ENCODE peak calls at places on chromosomes 1 and 21, in five cellular contexts. S, R, X, J and B are unnamed samples.

GRCh38 chr1:246214708-246215504 is 292.2 kb downstream of the SMYD3 start:
- DNase-seq in X (peak; percentile 22), S (peak; percentile 67), R (no peak), J (peak; percentile 40), B (no peak)

GRCh38 chr1:54398963-54399528 is 7.1 kb downstream of the SSBP3 start:
- DNase-seq in R (no peak), S (no peak), X (no peak), J (no peak), B (no peak)

GRCh38 chr1:220363196-220363831 is 91.1 kb upstream of the RAB3GAP2 start:
- DNase-seq in R (no peak), S (no peak), X (no peak), J (no peak), B (no peak)

GRCh38 chr1:233443040-233443439 is 115.5 kb downstream of the MAP3K21 start:
- DNase-seq in J (no peak), X (no peak), R (no peak), S (no peak), B (no peak)

GRCh38 chr1:39205102-39205780 is 746 bp downstream of the MACF1 start:
- DNase-seq in J (peak; percentile 41), R (no peak), S (peak; percentile 74), X (no peak), B (peak; percentile 21)

GRCh38 chr1:245298781-245299180 is 144.0 kb downstream of the KIF26B start:
- DNase-seq in J (peak; percentile 10), S (no peak), X (peak; percentile 59), R (no peak), B (no peak)

GRCh38 chr1:218785928-218786327 is 387.8 kb upstream of the LYPLAL1 start:
- DNase-seq in S (peak; percentile 56), R (no peak), X (no peak), J (peak; percentile 81), B (no peak)

GRCh38 chr1:28031173-28031572 is 57.2 kb downstream of the EYA3 start:
- DNase-seq in R (no peak), X (no peak), S (no peak), J (no peak), B (no peak)

GRCh38 chr1:4512622-4513021 is 141.8 kb upstream of the AJAP1 start:
- DNase-seq in X (no peak), R (no peak), S (peak; percentile 56), J (peak; percentile 41), B (no peak)

GRCh38 chr1:16249838-16250241 is 12.9 kb upstream of the CPLANE2 start:
- DNase-seq in S (no peak), R (no peak), J (peak; percentile 78), X (peak; percentile 48), B (no peak)

GRCh38 chr1:89790592-89790991 is 30.2 kb upstream of the LRRC8D start:
- DNase-seq in X (no peak), R (no peak), S (no peak), J (no peak), B (no peak)

GRCh38 chr1:212670882-212671281 is 28.8 kb downstream of the BATF3 start:
- DNase-seq in R (no peak), X (no peak), J (no peak), S (no peak), B (no peak)

GRCh38 chr1:232367293-232367692 is 262.6 kb downstream of the SIPA1L2 start:
- DNase-seq in S (no peak), R (no peak), X (no peak), J (no peak), B (no peak)

GRCh38 chr1:110067957-110068645 is 2.4 kb downstream of the ALX3 start:
- DNase-seq in R (no peak), J (no peak), S (no peak), X (no peak), B (no peak)

GRCh38 chr1:74422379-74423155 is 89.8 kb downstream of the LRRC53 start:
- DNase-seq in S (no peak), J (no peak), R (no peak), X (no peak), B (no peak)

GRCh38 chr1:229341811-229342304 is 989 bp downstream of the CCSAP start:
- DNase-seq in R (no peak), X (no peak), J (no peak), S (no peak), B (no peak)

GRCh38 chr1:175733762-175734161 is 9.6 kb downstream of the TNR start:
- DNase-seq in S (no peak), X (no peak), J (no peak), R (no peak), B (no peak)

GRCh38 chr1:182974792-182975191 is 21.8 kb upstream of the SHCBP1L start:
- DNase-seq in S (no peak), J (no peak), X (no peak), R (no peak), B (no peak)

GRCh38 chr1:228079013-228079412 is 3.5 kb upstream of the ARF1 start:
- DNase-seq in J (no peak), X (no peak), S (peak; percentile 38), R (no peak), B (no peak)

GRCh38 chr21:43865471-43866181 is 603 bp downstream of the AGPAT3 start:
- DNase-seq in R (no peak), X (no peak), J (no peak), S (peak; percentile 69), B (peak; percentile 24)

GRCh38 chr1:226403522-226404034 is 4.3 kb downstream of the PARP1 start:
- DNase-seq in S (no peak), X (no peak), J (no peak), R (no peak), B (no peak)

GRCh38 chr1:109996476-109996875 is 11.9 kb downstream of the AHCYL1 start:
- DNase-seq in S (no peak), X (no peak), R (no peak), J (no peak), B (no peak)

GRCh38 chr1:32393832-32394140 is 455 bp downstream of the BSDC1 start:
- DNase-seq in S (no peak), J (peak; percentile 42), X (peak; percentile 58), R (no peak), B (no peak)

GRCh38 chr21:23887709-23888303 is 1719.5 kb downstream of the MRPL39 start:
- DNase-seq in R (no peak), X (no peak), J (no peak), S (no peak), B (no peak)

GRCh38 chr1:185267701-185268100 is 49.3 kb downstream of the IVNS1ABP start:
- DNase-seq in S (no peak), X (no peak), R (no peak), J (no peak), B (no peak)

GRCh38 chr1:150387200-150387599 is 23.3 kb downstream of the RPRD2 start:
- DNase-seq in R (no peak), S (no peak), X (no peak), J (no peak), B (no peak)

GRCh38 chr21:32113486-32113885 is 165.4 kb downstream of the MIS18A start:
- DNase-seq in R (no peak), J (no peak), S (no peak), X (no peak), B (no peak)

GRCh38 chr1:62800825-62801306 is 16.9 kb downstream of the ATG4C start:
- DNase-seq in X (no peak), R (no peak), S (no peak), J (no peak), B (no peak)

GRCh38 chr1:22556391-22557104 is 6.7 kb upstream of the EPHA8 start:
- DNase-seq in J (no peak), X (no peak), S (no peak), R (no peak), B (no peak)

GRCh38 chr1:203631946-203632345 is 5.3 kb downstream of the ATP2B4 start:
- DNase-seq in R (no peak), J (no peak), S (no peak), X (no peak), B (no peak)

GRCh38 chr1:226738995-226739695 is at the start of gene ITPKB:
- DNase-seq in S (peak; percentile 69), J (peak; percentile 64), R (no peak), X (peak; percentile 32), B (no peak)

GRCh38 chr1:209107535-209107934 is 476.0 kb upstream of the CAMK1G start:
- DNase-seq in J (no peak), X (no peak), R (no peak), S (no peak), B (no peak)

GRCh38 chr1:17865912-17866311 is 110.8 kb downstream of the ACTL8 start:
- DNase-seq in S (no peak), R (no peak), J (no peak), X (no peak), B (no peak)

GRCh38 chr1:93672477-93673158 is 9.0 kb downstream of the BCAR3 start:
- DNase-seq in R (no peak), X (no peak), J (no peak), S (no peak), B (no peak)

GRCh38 chr1:43366179-43366578 is 1.6 kb downstream of the ELOVL1 start:
- DNase-seq in S (peak; percentile 57), X (peak; percentile 63), J (no peak), R (no peak), B (no peak)

GRCh38 chr1:2134232-2134603 is 60.4 kb downstream of the FAAP20 start:
- DNase-seq in S (no peak), J (no peak), X (no peak), R (no peak), B (no peak)
- H3K27ac ChIP-seq in S (no peak overlapping the region), J (peak overlapping the region; percentile 98), X (peak overlapping the region; percentile 89), R (no peak overlapping the region), B (peak overlapping the region; percentile 84)

GRCh38 chr1:153127296-153127695 is 14.0 kb upstream of the SPRR2F start:
- DNase-seq in S (no peak), R (no peak), X (no peak), J (no peak), B (no peak)
- H3K27ac ChIP-seq in S (no peak overlapping the region), R (no peak overlapping the region), X (no peak overlapping the region), J (no peak overlapping the region), B (no peak overlapping the region)

DNA sequence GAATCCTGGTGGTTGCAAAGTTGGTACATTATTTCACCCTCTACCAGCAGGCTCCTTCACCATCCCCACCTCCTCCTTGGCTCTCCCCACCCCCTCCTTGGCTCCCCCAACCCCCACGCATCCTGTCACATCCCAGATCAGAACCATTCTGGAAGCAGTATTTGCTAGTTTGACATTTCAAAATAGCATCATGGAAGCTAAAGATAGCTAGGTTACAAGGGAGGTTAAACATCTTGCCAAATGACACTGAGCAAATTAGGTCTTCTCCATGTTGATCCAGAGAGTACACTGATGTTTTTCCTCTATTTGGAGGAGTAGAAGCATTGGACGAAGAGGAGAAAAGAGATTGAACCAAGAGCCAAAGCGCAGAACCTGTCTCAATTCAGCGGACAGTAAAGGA is 158.9 kb upstream of the FGGY start:
- DNase-seq in X (no peak), R (no peak), J (no peak), S (no peak), B (no peak)
- H3K27ac ChIP-seq in X (no peak overlapping the region), R (no peak overlapping the region), J (peak overlapping the region; percentile 11), S (no peak overlapping the region), B (peak overlapping the region; percentile 12)

GRCh38 chr21:41770901-41771624 is 4.2 kb upstream of the RIPK4 start:
- DNase-seq in R (no peak), X (no peak), S (no peak), J (no peak), B (no peak)
- H3K27ac ChIP-seq in R (no peak overlapping the region), X (no peak overlapping the region), S (no peak overlapping the region), J (no peak overlapping the region), B (no peak overlapping the region)

GRCh38 chr1:19372602-19373001 is 60.5 kb downstream of the SLC66A1 start:
- DNase-seq in R (no peak), X (no peak), S (no peak), J (no peak), B (no peak)
- H3K27ac ChIP-seq in R (no peak overlapping the region), X (peak overlapping the region; percentile 89), S (no peak overlapping the region), J (no peak overlapping the region), B (no peak overlapping the region)